ENCODE peak calls at places on chromosomes 7 and 10, in four cellular contexts. One of them, this sample, is unnamed.

GRCh38 chr7:115005942-115006341 is 84.0 kb downstream of the MDFIC start:
- DNase-seq in naive B cell: no peak
- DNase-seq in activated T-helper 1 cell treated with anti-CD3 and anti-CD28 coated beads, Interleukin-2, amount 50 U/mL, for 16 hours: no peak
- DNase-seq in C1 segment of cervical spinal cord: no peak
- DNase-seq in this sample: no peak

GRCh38 chr7:90958669-90959068 is 305.6 kb upstream of the FZD1 start:
- DNase-seq in C1 segment of cervical spinal cord: no peak
- DNase-seq in naive B cell: no peak
- DNase-seq in activated T-helper 1 cell treated with anti-CD3 and anti-CD28 coated beads, Interleukin-2, amount 50 U/mL, for 16 hours: no peak
- DNase-seq in this sample: no peak

GRCh38 chr10:97748116-97748515 is 11.2 kb downstream of the ZFYVE27 start:
- DNase-seq in C1 segment of cervical spinal cord: no peak
- DNase-seq in activated T-helper 1 cell treated with anti-CD3 and anti-CD28 coated beads, Interleukin-2, amount 50 U/mL, for 16 hours: no peak
- DNase-seq in naive B cell: no peak
- DNase-seq in this sample: no peak

GRCh38 chr7:148856035-148856881 is 27.8 kb downstream of the EZH2 start:
- DNase-seq in activated T-helper 1 cell treated with anti-CD3 and anti-CD28 coated beads, Interleukin-2, amount 50 U/mL, for 16 hours: peak
- DNase-seq in naive B cell: peak
- DNase-seq in C1 segment of cervical spinal cord: no peak
- DNase-seq in this sample: peak

GRCh38 chr10:80260295-80261243 is 28.9 kb downstream of the MAT1A start:
- DNase-seq in activated T-helper 1 cell treated with anti-CD3 and anti-CD28 coated beads, Interleukin-2, amount 50 U/mL, for 16 hours: no peak
- DNase-seq in naive B cell: peak
- DNase-seq in C1 segment of cervical spinal cord: no peak
- DNase-seq in this sample: peak

GRCh38 chr7:126443951-126444350 is 808.8 kb downstream of the GRM8 start:
- DNase-seq in activated T-helper 1 cell treated with anti-CD3 and anti-CD28 coated beads, Interleukin-2, amount 50 U/mL, for 16 hours: no peak
- DNase-seq in naive B cell: no peak
- DNase-seq in C1 segment of cervical spinal cord: no peak
- DNase-seq in this sample: no peak

GRCh38 chr10:31490858-31491504 is 172.0 kb downstream of the ZEB1 start:
- DNase-seq in activated T-helper 1 cell treated with anti-CD3 and anti-CD28 coated beads, Interleukin-2, amount 50 U/mL, for 16 hours: no peak
- DNase-seq in C1 segment of cervical spinal cord: no peak
- DNase-seq in naive B cell: peak
- DNase-seq in this sample: no peak

GRCh38 chr10:132264306-132264950 is 43.3 kb downstream of the STK32C start:
- DNase-seq in C1 segment of cervical spinal cord: no peak
- DNase-seq in activated T-helper 1 cell treated with anti-CD3 and anti-CD28 coated beads, Interleukin-2, amount 50 U/mL, for 16 hours: no peak
- DNase-seq in naive B cell: no peak
- DNase-seq in this sample: no peak

GRCh38 chr7:36119005-36119711 is 33.9 kb upstream of the EEPD1 start:
- DNase-seq in activated T-helper 1 cell treated with anti-CD3 and anti-CD28 coated beads, Interleukin-2, amount 50 U/mL, for 16 hours: no peak
- DNase-seq in C1 segment of cervical spinal cord: no peak
- DNase-seq in naive B cell: no peak
- DNase-seq in this sample: no peak

GRCh38 chr7:100483101-100483727 is 513 bp upstream of the NYAP1 start:
- DNase-seq in naive B cell: peak
- DNase-seq in C1 segment of cervical spinal cord: peak
- DNase-seq in activated T-helper 1 cell treated with anti-CD3 and anti-CD28 coated beads, Interleukin-2, amount 50 U/mL, for 16 hours: peak
- DNase-seq in this sample: peak

GRCh38 chr7:17043012-17043877 is 161.5 kb upstream of the AGR3 start:
- DNase-seq in activated T-helper 1 cell treated with anti-CD3 and anti-CD28 coated beads, Interleukin-2, amount 50 U/mL, for 16 hours: no peak
- DNase-seq in naive B cell: no peak
- DNase-seq in C1 segment of cervical spinal cord: no peak
- DNase-seq in this sample: no peak

GRCh38 chr7:55366461-55367138 is 1.5 kb downstream of the LANCL2 start:
- DNase-seq in naive B cell: peak
- DNase-seq in C1 segment of cervical spinal cord: no peak
- DNase-seq in activated T-helper 1 cell treated with anti-CD3 and anti-CD28 coated beads, Interleukin-2, amount 50 U/mL, for 16 hours: no peak
- DNase-seq in this sample: no peak

GRCh38 chr10:94320285-94320914 is 42.3 kb downstream of the NOC3L start:
- DNase-seq in activated T-helper 1 cell treated with anti-CD3 and anti-CD28 coated beads, Interleukin-2, amount 50 U/mL, for 16 hours: peak
- DNase-seq in naive B cell: peak
- DNase-seq in C1 segment of cervical spinal cord: no peak
- DNase-seq in this sample: peak

GRCh38 chr7:1043552-1044188 is 676 bp upstream of the GPR146 start:
- DNase-seq in C1 segment of cervical spinal cord: no peak
- DNase-seq in naive B cell: no peak
- DNase-seq in activated T-helper 1 cell treated with anti-CD3 and anti-CD28 coated beads, Interleukin-2, amount 50 U/mL, for 16 hours: no peak
- DNase-seq in this sample: no peak

GRCh38 chr7:37342170-37342569 is 106.5 kb downstream of the ELMO1 start:
- DNase-seq in naive B cell: no peak
- DNase-seq in C1 segment of cervical spinal cord: no peak
- DNase-seq in activated T-helper 1 cell treated with anti-CD3 and anti-CD28 coated beads, Interleukin-2, amount 50 U/mL, for 16 hours: no peak
- DNase-seq in this sample: no peak

GRCh38 chr10:62096534-62096933 is 172.1 kb downstream of the RTKN2 start:
- DNase-seq in naive B cell: no peak
- DNase-seq in C1 segment of cervical spinal cord: no peak
- DNase-seq in activated T-helper 1 cell treated with anti-CD3 and anti-CD28 coated beads, Interleukin-2, amount 50 U/mL, for 16 hours: no peak
- DNase-seq in this sample: no peak